ENCODE peak calls at places on chromosomes 3 and 15, in five cellular contexts. P is suprapubic skin, N is right lobe of liver, G is uterus, R is Peyer's patch. C is an unnamed sample. For H3K4me1, the result is how much of the 10 kb centered on the place peaks cover.

GRCh38 chr15:35329993-35330695 is 215.8 kb downstream of the DPH6 start:
- DNase-seq in R (no peak), N (no peak), P (no peak), G (no peak), C (no peak)

GRCh38 chr3:39000008-39000450 is 51.7 kb downstream of the SCN11A start:
- DNase-seq in N (no peak), P (no peak), R (no peak), G (no peak), C (no peak)

GRCh38 chr15:68590721-68591389 is 12.1 kb downstream of the CORO2B start:
- DNase-seq in R (peak), N (no peak), P (no peak), G (no peak), C (no peak)

GRCh38 chr15:52527898-52528464 is 699 bp downstream of the MYO5A start:
- DNase-seq in G (peak), N (peak), P (no peak), R (peak), C (peak)

GRCh38 chr3:184176377-184177330 is 2.0 kb downstream of the AP2M1 start:
- DNase-seq in N (no peak), R (no peak), P (no peak), G (peak), C (peak)

GRCh38 chr3:85120879-85121278 is 162.1 kb downstream of the CADM2 start:
- DNase-seq in R (no peak), G (no peak), P (no peak), N (no peak), C (no peak)

GRCh38 chr3:8914491-8914890 is 48.8 kb downstream of the RAD18 start:
- DNase-seq in N (no peak), P (no peak), G (no peak), R (no peak), C (no peak)

GRCh38 chr15:78763796-78764241 is 47.4 kb downstream of the ADAMTS7 start:
- DNase-seq in N (peak), P (peak), G (peak), R (peak), C (no peak)

GRCh38 chr3:28716939-28717338 is 368.3 kb upstream of the AZI2 start:
- DNase-seq in G (no peak), R (no peak), P (no peak), N (no peak), C (no peak)

GRCh38 chr15:52417501-52417900 is 111.2 kb downstream of the MYO5A start:
- DNase-seq in P (no peak), R (no peak), N (no peak), G (no peak), C (no peak)

GRCh38 chr3:108509263-108509662 is 1.1 kb downstream of the MYH15 start:
- DNase-seq in R (no peak), P (no peak), G (no peak), N (no peak), C (no peak)

GRCh38 chr3:104628185-104628789 is 738.4 kb upstream of the ALCAM start:
- DNase-seq in R (no peak), G (no peak), N (no peak), P (no peak), C (no peak)

GRCh38 chr15:93217343-93217742 is 128.3 kb upstream of the RGMA start:
- DNase-seq in R (no peak), G (no peak), N (no peak), P (no peak), C (no peak)

GRCh38 chr3:43794776-43795175 is 104.0 kb downstream of the ABHD5 start:
- DNase-seq in P (no peak), R (no peak), G (no peak), N (no peak), C (no peak)

GRCh38 chr3:77868725-77869124 is 828.8 kb downstream of the ROBO2 start:
- DNase-seq in P (no peak), N (no peak), R (no peak), G (no peak), C (no peak)

GRCh38 chr3:192819001-192819569 is 91.7 kb upstream of the FGF12 start:
- DNase-seq in R (no peak), G (peak), P (no peak), N (no peak), C (no peak)

GRCh38 chr15:58546635-58547627 is 115.1 kb downstream of the LIPC start:
- DNase-seq in G (no peak), N (peak), P (no peak), R (no peak), C (no peak)

GRCh38 chr15:45640610-45641009 is 5.8 kb downstream of the SQOR start:
- DNase-seq in G (no peak), P (no peak), R (no peak), N (no peak), C (no peak)

GRCh38 chr3:18288243-18288642 is 136.9 kb downstream of the SATB1 start:
- DNase-seq in G (no peak), R (no peak), N (no peak), P (no peak), C (no peak)

GRCh38 chr3:186361612-186362408 is at the start of gene DGKG:
- DNase-seq in G (no peak), P (no peak), R (peak), N (peak), C (peak)

GRCh38 chr15:96262497-96263268 is 67.8 kb upstream of the NR2F2 start:
- DNase-seq in R (no peak), N (no peak), G (no peak), P (no peak), C (no peak)

GRCh38 chr3:128483657-128484403 is 9.2 kb downstream of the GATA2 start:
- DNase-seq in P (no peak), G (peak), N (no peak), R (no peak), C (no peak)
- TF ChIP-seq POLR2A in P (no peak), G (no peak), N (no peak), R (no peak), C (no peak)

GRCh38 chr15:77531191-77532000 is 101.3 kb downstream of the LINGO1 start:
- DNase-seq in G (no peak), P (no peak), R (no peak), N (peak), C (peak)

GRCh38 chr15:77533986-77534385 is 98.7 kb downstream of the LINGO1 start:
- DNase-seq in G (no peak), P (no peak), N (peak), R (no peak), C (peak)

GRCh38 chr15:77532067-77532710 is 100.5 kb downstream of the LINGO1 start:
- DNase-seq in P (no peak), R (no peak), G (no peak), N (peak), C (peak)

GRCh38 chr15:77532846-77533245 is 99.9 kb downstream of the LINGO1 start:
- DNase-seq in G (no peak), P (no peak), N (peak), R (no peak), C (peak)

DNA sequence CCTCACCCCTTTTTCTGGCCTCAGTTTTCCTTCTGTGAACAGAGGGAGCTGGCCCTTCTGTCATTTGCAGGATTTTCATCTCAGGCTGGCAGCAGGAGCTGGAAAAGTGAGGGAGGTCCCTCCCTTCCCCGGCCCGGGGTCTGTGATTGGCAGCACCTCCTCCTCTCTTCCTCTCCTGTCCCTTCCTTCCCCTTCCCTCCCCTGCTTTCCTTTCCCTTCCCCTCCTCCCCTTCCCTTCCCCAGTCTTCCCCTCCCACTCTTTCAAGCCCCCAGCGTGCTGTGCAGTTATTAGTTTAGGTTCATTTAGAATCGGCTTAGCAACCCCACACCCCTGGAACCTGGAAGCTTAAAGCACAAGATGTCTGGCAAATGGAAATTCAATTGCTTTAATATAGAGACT is 99.2 kb downstream of the LINGO1 start:
- DNase-seq in R (peak), P (no peak), N (peak), G (no peak), C (peak)
- H3K4me1 ChIP-seq in R (under half), P (under half), N (under half), G (under half), C (under half)

DNA sequence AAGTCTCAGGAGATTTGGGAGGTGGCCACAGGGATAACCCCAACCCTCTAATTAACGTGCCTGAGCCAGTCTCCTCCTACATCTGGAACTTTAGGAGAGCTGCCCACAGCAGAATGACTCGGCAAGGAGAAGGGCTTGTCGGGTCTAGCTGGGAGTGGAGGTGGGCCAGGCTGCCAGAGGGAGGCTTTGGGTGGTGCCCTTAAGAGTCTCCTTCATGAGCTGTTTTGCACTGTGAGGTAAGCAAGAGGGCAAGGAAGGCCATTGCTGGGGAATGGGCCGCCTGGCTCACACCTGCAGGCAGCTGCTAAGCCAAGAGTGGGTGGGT is 3.6 kb upstream of the TNK2 start:
- DNase-seq in P (peak), N (peak), G (no peak), R (no peak), C (peak)
- TF ChIP-seq POLR2A in P (no peak), N (no peak), G (no peak), R (no peak), C (no peak)

GRCh38 chr3:30626443-30627181 is 20.2 kb downstream of the TGFBR2 start:
- DNase-seq in P (no peak), N (no peak), G (no peak), R (no peak), C (no peak)
- H3K4me1 ChIP-seq in P (half or more), N (half or more), G (under half), R (under half), C (half or more)

GRCh38 chr3:50162034-50162883 is 7.1 kb downstream of the SEMA3F start:
- DNase-seq in G (no peak), R (no peak), P (no peak), N (no peak), C (no peak)

GRCh38 chr3:50158747-50159146 is 3.6 kb downstream of the SEMA3F start:
- DNase-seq in N (no peak), R (no peak), G (no peak), P (no peak), C (no peak)

GRCh38 chr3:50160561-50160983 is 5.4 kb downstream of the SEMA3F start:
- DNase-seq in R (no peak), G (peak), P (no peak), N (no peak), C (no peak)

GRCh38 chr3:50163572-50163971 is 8.4 kb downstream of the SEMA3F start:
- DNase-seq in G (no peak), P (no peak), N (no peak), R (no peak), C (no peak)

DNA sequence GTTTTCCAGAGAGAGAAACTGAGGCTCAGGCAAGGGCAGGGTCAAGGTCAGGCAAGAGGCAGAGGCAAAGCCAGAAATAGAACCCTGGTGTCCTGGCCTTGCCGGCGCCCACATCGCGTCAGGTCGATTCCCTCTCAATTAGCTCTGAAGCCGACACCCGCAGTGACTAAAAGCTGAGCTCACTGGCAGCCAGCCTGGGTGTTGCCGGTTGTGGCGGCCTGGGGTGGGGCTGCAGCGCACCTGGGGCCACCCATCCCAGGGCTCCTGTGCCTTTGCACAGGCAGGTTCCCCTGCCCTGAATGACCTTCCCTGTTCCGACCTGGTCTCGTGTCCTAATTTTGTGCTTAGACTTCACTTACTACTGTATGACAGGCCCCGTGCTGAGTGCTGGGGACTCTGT is 6.2 kb downstream of the SEMA3F start:
- DNase-seq in N (no peak), P (no peak), G (no peak), R (peak), C (no peak)
- TF ChIP-seq POLR2A in N (no peak), P (no peak), G (no peak), R (no peak), C (no peak)

GRCh38 chr3:123400169-123400568 is 48.7 kb downstream of the ADCY5 start:
- DNase-seq in P (no peak), R (no peak), G (no peak), N (no peak), C (no peak)
- H3K4me1 ChIP-seq in P (under half), R (under half), G (under half), N (under half), C (under half)

GRCh38 chr15:101497484-101498034 is 8.1 kb upstream of the PCSK6 start:
- DNase-seq in G (no peak), R (peak), P (no peak), N (no peak), C (no peak)
- TF ChIP-seq POLR2A in G (no peak), R (no peak), P (no peak), N (peak), C (no peak)

GRCh38 chr3:66934041-66934440 is 64.1 kb upstream of the KBTBD8 start:
- DNase-seq in N (no peak), R (no peak), G (no peak), P (no peak), C (no peak)
- H3K4me1 ChIP-seq in N (under half), R (under half), G (under half), P (under half), C (under half)